ENCODE peak calls at places on chromosomes 1 and 21, in nine cellular contexts. Y is gastrocnemius medialis; V is activated naive CD8-positive, alpha-beta T cell treated with anti-CD3 and anti-CD28 coated beads for 36 hours; U is left ventricle myocardium superior; M is MCF 10A; X is head of caudate nucleus; D is stromal cell of bone marrow; F is hepatic stellate cell; Z is activated CD4-positive, alpha-beta T cell treated with anti-CD3 and anti-CD28 coated beads, Interleukin-2, amount 50 U/mL, for 48 hours. J is an unnamed sample.

GRCh38 chr1:24540051-24540905 is 15.6 kb upstream of the NCMAP start:
- DNase-seq in Z (no peak), Y (no peak), U (no peak), V (no peak), D (no peak), F (no peak), X (no peak), M (no peak), J (no peak)

GRCh38 chr21:36004441-36004840 is 55.9 kb downstream of the SETD4 start:
- DNase-seq in M (no peak), Y (no peak), Z (no peak), V (no peak), D (no peak), U (no peak), X (no peak), F (no peak), J (no peak)

GRCh38 chr1:18901952-18902522 is 318 bp downstream of the ALDH4A1 start:
- DNase-seq in V (no peak), X (no peak), U (no peak), M (no peak), Y (peak), F (peak), D (no peak), Z (no peak), J (no peak)

GRCh38 chr1:185376840-185377635 is 60.0 kb upstream of the IVNS1ABP start:
- DNase-seq in Z (no peak), U (no peak), M (peak), Y (peak), X (no peak), D (no peak), F (no peak), V (no peak), J (no peak)

GRCh38 chr1:156452863-156453262 is 47.7 kb downstream of the MEF2D start:
- DNase-seq in M (no peak), U (no peak), F (no peak), X (no peak), Y (no peak), D (no peak), V (no peak), Z (no peak), J (no peak)

GRCh38 chr21:45150630-45151265 is 76.4 kb downstream of the ADARB1 start:
- DNase-seq in F (no peak), V (no peak), D (no peak), M (no peak), Y (no peak), Z (no peak), X (no peak), U (no peak), J (no peak)

GRCh38 chr1:46657775-46658174 is 10.4 kb downstream of the ATPAF1 start:
- DNase-seq in X (no peak), D (no peak), F (no peak), V (no peak), Z (no peak), U (no peak), Y (no peak), M (no peak), J (no peak)

GRCh38 chr1:212432706-212433576 is at the start of gene NENF:
- DNase-seq in Y (peak), U (peak), Z (peak), F (peak), V (peak), M (peak), D (peak), X (peak), J (peak)

GRCh38 chr1:230836801-230837200 is 31.5 kb downstream of the C1orf198 start:
- DNase-seq in F (no peak), V (no peak), U (no peak), M (no peak), Y (no peak), Z (no peak), X (no peak), D (no peak), J (no peak)

GRCh38 chr21:36910581-36911307 is 55.7 kb downstream of the HLCS start:
- DNase-seq in Z (no peak), M (peak), Y (no peak), F (no peak), U (peak), D (peak), X (peak), V (no peak), J (no peak)

GRCh38 chr1:234958702-234959649 is 169.7 kb downstream of the TOMM20 start:
- DNase-seq in Y (no peak), Z (no peak), X (no peak), U (no peak), D (no peak), M (no peak), F (no peak), V (no peak), J (no peak)

GRCh38 chr21:46065993-46066842 is 31.7 kb upstream of the COL6A2 start:
- DNase-seq in F (no peak), M (no peak), U (no peak), Y (no peak), Z (no peak), V (no peak), D (no peak), X (no peak), J (no peak)

GRCh38 chr1:230940848-230941247 is 37.8 kb downstream of the TTC13 start:
- DNase-seq in F (peak), U (no peak), Y (no peak), V (no peak), D (peak), X (no peak), Z (no peak), M (no peak), J (no peak)

GRCh38 chr1:168794057-168794456 is 65.1 kb upstream of the DPT start:
- DNase-seq in M (peak), D (no peak), U (no peak), F (no peak), Z (no peak), V (no peak), Y (no peak), X (no peak), J (no peak)

GRCh38 chr1:160401972-160402795 is 1.8 kb downstream of the VANGL2 start:
- DNase-seq in Y (no peak), F (no peak), U (no peak), V (no peak), Z (no peak), X (no peak), D (no peak), M (no peak), J (peak)

GRCh38 chr1:36924282-36924791 is 110.0 kb downstream of the GRIK3 start:
- DNase-seq in D (peak), F (no peak), U (peak), Z (peak), M (peak), Y (no peak), V (peak), X (no peak), J (peak)

GRCh38 chr1:84355556-84355955 is 42.7 kb upstream of the DNASE2B start:
- DNase-seq in U (no peak), X (no peak), M (no peak), Y (no peak), V (no peak), F (no peak), Z (no peak), D (no peak), J (no peak)

GRCh38 chr1:119829636-119830035 is 18.4 kb upstream of the REG4 start:
- DNase-seq in X (no peak), Y (no peak), M (no peak), Z (no peak), D (no peak), U (no peak), V (no peak), F (no peak), J (no peak)

GRCh38 chr1:40838045-40838979 is 23.9 kb downstream of the CITED4 start:
- DNase-seq in Y (no peak), X (no peak), U (peak), V (no peak), D (no peak), F (no peak), M (no peak), Z (no peak), J (no peak)

GRCh38 chr1:156014829-156015228 is 5.9 kb downstream of the SSR2 start:
- DNase-seq in D (no peak), M (no peak), V (no peak), F (no peak), Y (no peak), Z (no peak), X (no peak), U (no peak), J (no peak)

GRCh38 chr1:107530543-107530942 is 389.7 kb downstream of the NTNG1 start:
- DNase-seq in X (no peak), U (no peak), Y (no peak), V (no peak), Z (no peak), M (peak), D (no peak), F (no peak), J (no peak)

GRCh38 chr1:119611701-119612113 is 36.4 kb downstream of the ZNF697 start:
- DNase-seq in M (peak), F (peak), Z (peak), D (no peak), V (peak), X (peak), Y (peak), U (peak), J (peak)

GRCh38 chr1:208183977-208184901 is 59.9 kb downstream of the PLXNA2 start:
- DNase-seq in Z (no peak), Y (peak), M (peak), U (peak), X (no peak), D (peak), F (peak), V (no peak), J (no peak)

GRCh38 chr1:6743189-6744101 is 41.8 kb upstream of the CAMTA1 start:
- DNase-seq in V (peak), X (no peak), U (peak), Y (peak), F (peak), Z (peak), M (peak), D (peak), J (peak)

GRCh38 chr1:63898428-63899220 is 124.8 kb downstream of the ROR1 start:
- DNase-seq in V (no peak), F (no peak), Y (no peak), D (no peak), Z (no peak), U (no peak), X (no peak), M (no peak), J (no peak)

GRCh38 chr21:17387030-17387617 is 125.7 kb upstream of the CXADR start:
- DNase-seq in U (no peak), V (peak), M (peak), F (peak), Y (no peak), Z (peak), X (peak), D (peak), J (peak)

GRCh38 chr1:22665752-22666151 is 12.7 kb downstream of the C1QB start:
- DNase-seq in Z (no peak), X (no peak), F (peak), D (no peak), V (no peak), U (no peak), Y (no peak), M (peak), J (peak)

GRCh38 chr1:160797861-160798273 is 1.9 kb downstream of the LY9 start:
- DNase-seq in F (no peak), X (no peak), U (no peak), V (peak), M (peak), Y (no peak), D (no peak), Z (peak), J (no peak)

GRCh38 chr1:176609556-176610408 is 146.8 kb downstream of the PAPPA2 start:
- DNase-seq in F (no peak), Z (no peak), D (no peak), V (no peak), Y (no peak), U (no peak), M (peak), X (no peak), J (no peak)

J was measured in midbrain.